ENCODE peak calls at places on chromosomes 1 and 21, in four cellular contexts. G is K562, V is HepG2, X is upper lobe of left lung. I is an unnamed sample.
A peak's percentile ranks its signal among the peaks of the same experiment; 100 is the strongest.

GRCh38 chr1:72362538-72362937 is 80.2 kb upstream of the NEGR1 start:
- DNase-seq in G (no peak), V (no peak), X (no peak), I (no peak)

GRCh38 chr1:7427901-7428300 is 343.2 kb upstream of the VAMP3 start:
- DNase-seq in G (no peak), V (no peak), X (no peak), I (no peak)

GRCh38 chr1:237911911-237912310 is 21.2 kb upstream of the ZP4 start:
- DNase-seq in G (no peak), V (no peak), X (no peak), I (no peak)

GRCh38 chr1:165828103-165828558 is 717 bp downstream of the UCK2 start:
- DNase-seq in G (no peak), V (peak; percentile 21), X (peak; percentile 91), I (peak; percentile 48)

GRCh38 chr1:77655431-77655974 is 27.0 kb downstream of the ZZZ3 start:
- DNase-seq in G (no peak), V (peak; percentile 76), X (no peak), I (no peak)

GRCh38 chr21:28906841-28907240 is 85.8 kb downstream of the LTN1 start:
- DNase-seq in G (no peak), V (no peak), X (no peak), I (no peak)

GRCh38 chr21:26154776-26155175 is 15.8 kb downstream of the APP start:
- DNase-seq in G (no peak), V (no peak), X (no peak), I (no peak)

GRCh38 chr1:246219508-246220030 is 287.5 kb downstream of the SMYD3 start:
- DNase-seq in G (no peak), V (peak; percentile 68), X (no peak), I (no peak)

GRCh38 chr1:16145030-16145987 is 10.6 kb downstream of the EPHA2 start:
- DNase-seq in G (no peak), V (peak; percentile 68), X (peak; percentile 96), I (peak; percentile 94)

GRCh38 chr1:226762055-226762454 is 23.0 kb upstream of the ITPKB start:
- DNase-seq in G (no peak), V (no peak), X (no peak), I (no peak)
- H3K4me3 ChIP-seq in G (no peak overlapping the region), V (no peak overlapping the region), X (no peak overlapping the region), I (no peak overlapping the region)

DNA sequence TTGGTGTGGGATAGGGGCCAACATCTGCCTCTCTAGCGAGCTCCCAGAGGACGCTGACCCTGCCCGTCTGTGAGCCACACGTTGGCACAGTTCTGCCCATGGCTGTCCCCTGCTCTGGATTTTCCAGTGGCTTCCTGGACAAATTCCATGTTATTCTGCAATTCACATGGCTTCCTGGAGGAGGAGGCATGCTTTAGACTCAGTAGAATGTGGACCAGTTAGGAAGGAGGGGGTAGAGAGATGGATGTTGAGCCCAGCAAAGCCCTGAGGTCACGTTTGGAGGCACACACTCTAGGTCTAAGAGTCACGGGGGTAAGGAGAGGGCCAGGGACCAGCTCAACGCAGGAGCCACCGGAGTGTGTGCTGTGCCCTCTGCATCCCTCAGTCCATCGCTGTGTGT is 12.2 kb downstream of the COL8A2 start:
- DNase-seq in G (no peak), V (no peak), X (no peak), I (no peak)
- TF ChIP-seq CTCF in G (no peak), V (no peak), X (no peak), I (no peak)

GRCh38 chr1:3334366-3334765 is 120.1 kb upstream of the ARHGEF16 start:
- DNase-seq in G (no peak), V (no peak), X (no peak), I (no peak)

GRCh38 chr1:3338725-3339070 is 115.8 kb upstream of the ARHGEF16 start:
- DNase-seq in G (no peak), V (no peak), X (no peak), I (no peak)

GRCh38 chr1:3337798-3338724 is 116.4 kb upstream of the ARHGEF16 start:
- DNase-seq in G (no peak), V (no peak), X (peak; percentile 44), I (peak; percentile 49)

GRCh38 chr1:3335754-3336640 is 118.5 kb upstream of the ARHGEF16 start:
- DNase-seq in G (no peak), V (no peak), X (no peak), I (no peak)

DNA sequence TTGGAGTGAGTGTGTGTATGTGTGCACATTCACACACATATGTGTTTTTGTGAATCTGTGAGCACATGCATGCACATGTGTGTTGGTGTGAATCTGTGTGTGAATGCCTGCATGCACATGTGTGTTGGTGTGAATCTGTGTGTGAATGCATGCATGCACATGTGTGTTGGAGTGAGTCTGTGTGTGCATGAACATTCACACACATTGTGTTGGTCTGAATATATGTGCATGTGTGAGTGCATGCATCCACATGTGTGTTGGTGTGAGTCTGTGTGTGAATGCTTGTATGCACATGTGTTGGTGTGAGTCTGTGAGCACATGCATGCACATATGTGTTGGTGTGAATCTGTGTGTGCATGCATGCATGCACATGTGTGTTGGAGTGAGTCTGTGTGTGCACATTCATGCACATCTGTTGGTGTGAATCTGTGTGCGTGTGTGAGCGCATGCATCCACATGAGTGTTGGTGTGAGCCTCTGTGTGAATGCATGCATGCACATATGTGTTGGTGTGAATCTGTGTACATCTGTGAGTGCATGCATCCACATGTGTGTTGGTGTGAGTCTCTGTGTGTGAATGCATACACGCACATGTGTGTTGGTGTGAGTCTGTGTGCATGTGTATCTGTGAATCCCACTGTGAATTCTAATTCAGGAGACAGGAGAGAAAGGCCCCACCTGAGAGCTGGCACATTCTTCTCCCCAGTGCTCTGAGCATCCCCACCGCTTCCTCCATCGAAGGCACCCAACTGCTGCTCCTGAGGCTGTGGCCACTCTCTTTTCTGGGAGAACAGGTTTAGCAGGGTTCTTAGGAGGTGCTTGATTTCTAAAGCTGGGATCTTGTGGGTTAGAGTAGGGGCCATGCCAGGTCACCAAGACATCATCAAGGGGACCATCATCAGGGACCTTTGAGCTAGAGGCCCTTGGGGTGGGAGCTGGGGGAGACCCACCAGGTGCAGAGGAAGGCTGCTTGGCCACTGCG is 117.5 kb upstream of the ARHGEF16 start:
- DNase-seq in G (no peak), V (no peak), X (no peak), I (no peak)
- TF ChIP-seq POLR2AphosphoS5 in G (no peak), V (no peak), X (no peak), I (no peak)

GRCh38 chr1:235503333-235504121 is 725 bp downstream of the B3GALNT2 start:
- DNase-seq in G (no peak), V (peak; percentile 35), X (peak; percentile 91), I (peak; percentile 67)
- H3K4me3 ChIP-seq in G (peak overlapping the region; percentile 66), V (peak overlapping the region; percentile 77), X (peak overlapping the region; percentile 87), I (peak overlapping the region; percentile 94)

I was measured in stomach.